ENCODE peak calls at places on chromosomes 13 and 19, in four cellular contexts. One of them, this sample, is unnamed.
A peak's percentile ranks its signal among the peaks of the same experiment; 100 is the strongest.

GRCh38 chr13:20397896-20398295 is 127.8 kb downstream of the CRYL1 start:
- DNase-seq in left lobe of liver: no peak
- DNase-seq in body of pancreas: no peak
- DNase-seq in AG20443: no peak
- DNase-seq in this sample: no peak

GRCh38 chr19:18160792-18161690 is 8.1 kb downstream of the PIK3R2 start:
- DNase-seq in AG20443: peak; percentile 96
- DNase-seq in body of pancreas: peak; percentile 68
- DNase-seq in left lobe of liver: peak; percentile 81
- DNase-seq in this sample: peak; percentile 76

GRCh38 chr19:1446713-1447564 is 3.0 kb upstream of the APC2 start:
- DNase-seq in left lobe of liver: no peak
- DNase-seq in body of pancreas: no peak
- DNase-seq in AG20443: peak; percentile 33
- DNase-seq in this sample: no peak

GRCh38 chr13:81872581-81872980 is 1531.7 kb upstream of the SPRY2 start:
- DNase-seq in AG20443: no peak
- DNase-seq in left lobe of liver: no peak
- DNase-seq in body of pancreas: peak; percentile 23
- DNase-seq in this sample: peak; percentile 3

GRCh38 chr13:98821372-98822237 is 69.1 kb upstream of the SLC15A1 start:
- DNase-seq in AG20443: peak; percentile 52
- DNase-seq in left lobe of liver: peak; percentile 68
- DNase-seq in body of pancreas: peak; percentile 49
- DNase-seq in this sample: no peak

GRCh38 chr19:33774751-33775150 is 21.9 kb upstream of the KCTD15 start:
- DNase-seq in body of pancreas: no peak
- DNase-seq in left lobe of liver: no peak
- DNase-seq in AG20443: no peak
- DNase-seq in this sample: no peak

GRCh38 chr13:30334663-30335386 is 27.5 kb upstream of the KATNAL1 start:
- DNase-seq in AG20443: peak; percentile 21
- DNase-seq in body of pancreas: peak; percentile 38
- DNase-seq in left lobe of liver: peak; percentile 95
- DNase-seq in this sample: peak; percentile 43

GRCh38 chr19:5553892-5554291 is 13.9 kb downstream of the TINCR start:
- DNase-seq in AG20443: no peak
- DNase-seq in left lobe of liver: no peak
- DNase-seq in body of pancreas: no peak
- DNase-seq in this sample: no peak

GRCh38 chr19:6041071-6041470 is 63.1 kb upstream of the RANBP3 start:
- DNase-seq in AG20443: no peak
- DNase-seq in body of pancreas: no peak
- DNase-seq in left lobe of liver: peak; percentile 33
- DNase-seq in this sample: no peak

GRCh38 chr13:110642291-110642981 is 27.1 kb downstream of the NAXD start:
- DNase-seq in AG20443: no peak
- DNase-seq in left lobe of liver: no peak
- DNase-seq in body of pancreas: no peak
- DNase-seq in this sample: no peak

GRCh38 chr19:8638078-8638619 is 7.7 kb downstream of the NFILZ start:
- DNase-seq in left lobe of liver: peak; percentile 80
- DNase-seq in body of pancreas: peak; percentile 74
- DNase-seq in AG20443: no peak
- DNase-seq in this sample: no peak

GRCh38 chr19:17511724-17512573 is 500 bp downstream of the PGLS start:
- DNase-seq in body of pancreas: peak; percentile 89
- DNase-seq in AG20443: peak; percentile 83
- DNase-seq in left lobe of liver: peak; percentile 91
- DNase-seq in this sample: peak; percentile 65

GRCh38 chr13:111202745-111203144 is 87.6 kb downstream of the ARHGEF7 start:
- DNase-seq in body of pancreas: no peak
- DNase-seq in left lobe of liver: no peak
- DNase-seq in AG20443: peak; percentile 56
- DNase-seq in this sample: no peak

GRCh38 chr13:59873856-59874255 is 289.9 kb downstream of the DIAPH3 start:
- DNase-seq in body of pancreas: no peak
- DNase-seq in AG20443: no peak
- DNase-seq in left lobe of liver: no peak
- DNase-seq in this sample: no peak

GRCh38 chr13:23715762-23716235 is 145.6 kb downstream of the TNFRSF19 start:
- DNase-seq in AG20443: no peak
- DNase-seq in body of pancreas: peak; percentile 51
- DNase-seq in left lobe of liver: no peak
- DNase-seq in this sample: no peak

GRCh38 chr13:80783926-80784325 is 443.0 kb upstream of the SPRY2 start:
- DNase-seq in body of pancreas: no peak
- DNase-seq in left lobe of liver: no peak
- DNase-seq in AG20443: no peak
- DNase-seq in this sample: no peak

GRCh38 chr13:39692650-39693438 is 37.4 kb downstream of the COG6 start:
- DNase-seq in body of pancreas: no peak
- DNase-seq in left lobe of liver: no peak
- DNase-seq in AG20443: peak; percentile 5
- DNase-seq in this sample: no peak

GRCh38 chr13:47298506-47298905 is 401.7 kb upstream of the HTR2A start:
- DNase-seq in AG20443: no peak
- DNase-seq in left lobe of liver: no peak
- DNase-seq in body of pancreas: no peak
- DNase-seq in this sample: no peak

GRCh38 chr13:45916859-45917418 is 65.4 kb upstream of the SIAH3 start:
- DNase-seq in AG20443: no peak
- DNase-seq in left lobe of liver: no peak
- DNase-seq in body of pancreas: no peak
- DNase-seq in this sample: no peak

GRCh38 chr13:26923824-26924605 is 163.4 kb upstream of the GPR12 start:
- DNase-seq in AG20443: peak; percentile 33
- DNase-seq in left lobe of liver: no peak
- DNase-seq in body of pancreas: peak; percentile 9
- DNase-seq in this sample: no peak

GRCh38 chr19:30326076-30326710 is 46.0 kb upstream of the ZNF536 start:
- DNase-seq in left lobe of liver: no peak
- DNase-seq in body of pancreas: no peak
- DNase-seq in AG20443: no peak
- DNase-seq in this sample: no peak

GRCh38 chr19:1074512-1075283 is 7.7 kb downstream of the ARHGAP45 start:
- DNase-seq in left lobe of liver: peak; percentile 76
- DNase-seq in body of pancreas: peak; percentile 79
- DNase-seq in AG20443: no peak
- DNase-seq in this sample: no peak

GRCh38 chr13:48302920-48303330 is 626 bp upstream of the RB1 start:
- DNase-seq in AG20443: no peak
- DNase-seq in body of pancreas: no peak
- DNase-seq in left lobe of liver: no peak
- DNase-seq in this sample: no peak

GRCh38 chr19:1819211-1819975 is 7.3 kb upstream of the ATP8B3 start:
- DNase-seq in left lobe of liver: no peak
- DNase-seq in body of pancreas: no peak
- DNase-seq in AG20443: no peak
- DNase-seq in this sample: no peak

GRCh38 chr13:110138009-110138699 is 168.8 kb downstream of the COL4A1 start:
- DNase-seq in left lobe of liver: peak; percentile 57
- DNase-seq in AG20443: peak; percentile 92
- DNase-seq in body of pancreas: peak; percentile 78
- DNase-seq in this sample: no peak

GRCh38 chr19:13629687-13630357 is 123.5 kb upstream of the CACNA1A start:
- DNase-seq in left lobe of liver: no peak
- DNase-seq in AG20443: peak; percentile 24
- DNase-seq in body of pancreas: no peak
- DNase-seq in this sample: no peak

GRCh38 chr19:5452594-5453565 is 2.3 kb upstream of the ZNRF4 start:
- DNase-seq in AG20443: no peak
- DNase-seq in body of pancreas: no peak
- DNase-seq in left lobe of liver: no peak
- DNase-seq in this sample: no peak

GRCh38 chr13:72808917-72809500 is 27.1 kb downstream of the PIBF1 start:
- DNase-seq in AG20443: peak; percentile 8
- DNase-seq in body of pancreas: no peak
- DNase-seq in left lobe of liver: no peak
- DNase-seq in this sample: no peak

GRCh38 chr13:33676700-33677048 is 141.3 kb upstream of the RFC3 start:
- DNase-seq in left lobe of liver: peak; percentile 78
- DNase-seq in AG20443: peak; percentile 76
- DNase-seq in body of pancreas: peak; percentile 87
- DNase-seq in this sample: no peak

GRCh38 chr13:47397739-47398138 is 500.9 kb upstream of the HTR2A start:
- DNase-seq in left lobe of liver: no peak
- DNase-seq in AG20443: no peak
- DNase-seq in body of pancreas: no peak
- DNase-seq in this sample: no peak

GRCh38 chr19:49071860-49072547 is 495 bp downstream of the KCNA7 start:
- DNase-seq in body of pancreas: no peak
- DNase-seq in AG20443: no peak
- DNase-seq in left lobe of liver: no peak
- DNase-seq in this sample: peak; percentile 46

GRCh38 chr19:39870171-39870971 is 24.2 kb upstream of the FBL start:
- DNase-seq in AG20443: peak; percentile 26
- DNase-seq in left lobe of liver: no peak
- DNase-seq in body of pancreas: no peak
- DNase-seq in this sample: no peak

GRCh38 chr13:99639126-99639525 is 137.9 kb downstream of the TM9SF2 start:
- DNase-seq in left lobe of liver: no peak
- DNase-seq in body of pancreas: no peak
- DNase-seq in AG20443: no peak
- DNase-seq in this sample: no peak

GRCh38 chr19:40365613-40366401 is 17.3 kb downstream of the PLD3 start:
- DNase-seq in AG20443: peak; percentile 86
- DNase-seq in body of pancreas: peak; percentile 63
- DNase-seq in left lobe of liver: no peak
- DNase-seq in this sample: peak; percentile 76

GRCh38 chr19:1970003-1970805 is 29.2 kb downstream of the CSNK1G2 start:
- DNase-seq in left lobe of liver: no peak
- DNase-seq in body of pancreas: no peak
- DNase-seq in AG20443: no peak
- DNase-seq in this sample: no peak

GRCh38 chr19:373391-374182 is 29.0 kb upstream of the MIER2 start:
- DNase-seq in body of pancreas: no peak
- DNase-seq in AG20443: no peak
- DNase-seq in left lobe of liver: peak; percentile 42
- DNase-seq in this sample: no peak

GRCh38 chr13:38099751-38100150 is 230.2 kb upstream of the TRPC4 start:
- DNase-seq in body of pancreas: no peak
- DNase-seq in AG20443: no peak
- DNase-seq in left lobe of liver: no peak
- DNase-seq in this sample: no peak

This sample was measured in neural crest cell.